ENCODE peak calls at places on chromosome 17, in eight cellular contexts. O, Z, I, G, B, F, R and M are unnamed samples.

GRCh38 chr17:76547183-76547641 is 7.4 kb downstream of the PRCD start:
- DNase-seq in O (no peak), Z (peak; percentile 70), I (peak; percentile 91), G (peak; percentile 50), B (no peak), F (peak; percentile 77), R (no peak), M (peak; percentile 81)

GRCh38 chr17:21460358-21460757 is 84.2 kb downstream of the KCNJ12 start:
- DNase-seq in O (no peak), Z (no peak), I (no peak), G (no peak), B (no peak), F (peak; percentile 27), R (no peak), M (no peak)

GRCh38 chr17:8894673-8895578 is 27.5 kb upstream of the PIK3R6 start:
- DNase-seq in O (peak; percentile 49), Z (peak; percentile 60), I (peak; percentile 65), G (peak; percentile 75), B (no peak), F (peak; percentile 70), R (no peak), M (no peak)

GRCh38 chr17:66135896-66136295 is 56.0 kb downstream of the CEP112 start:
- DNase-seq in O (no peak), Z (no peak), I (no peak), G (no peak), B (no peak), F (no peak), R (no peak), M (no peak)

GRCh38 chr17:58334661-58335060 is 6.1 kb upstream of the TSPOAP1 start:
- DNase-seq in O (no peak), Z (no peak), I (no peak), G (no peak), B (no peak), F (no peak), R (no peak), M (no peak)

GRCh38 chr17:78345172-78345571 is 14.7 kb downstream of the SOCS3 start:
- DNase-seq in O (no peak), Z (no peak), I (no peak), G (no peak), B (no peak), F (no peak), R (no peak), M (no peak)

GRCh38 chr17:45279898-45280297 is 18.0 kb upstream of the SPATA32 start:
- DNase-seq in O (no peak), Z (no peak), I (peak; percentile 44), G (no peak), B (no peak), F (no peak), R (no peak), M (no peak)

GRCh38 chr17:8856869-8857575 is 10.5 kb downstream of the PIK3R6 start:
- DNase-seq in O (no peak), Z (no peak), I (no peak), G (no peak), B (no peak), F (no peak), R (no peak), M (no peak)

GRCh38 chr17:9028632-9029570 is 7.6 kb downstream of the NTN1 start:
- DNase-seq in O (no peak), Z (no peak), I (peak; percentile 52), G (no peak), B (no peak), F (no peak), R (no peak), M (no peak)

GRCh38 chr17:57632294-57632693 is 112.8 kb downstream of the CCDC182 start:
- DNase-seq in O (no peak), Z (no peak), I (no peak), G (no peak), B (no peak), F (no peak), R (no peak), M (no peak)

GRCh38 chr17:82083009-82083408 is 15.0 kb downstream of the FASN start:
- DNase-seq in O (no peak), Z (peak; percentile 18), I (no peak), G (no peak), B (no peak), F (no peak), R (no peak), M (no peak)

GRCh38 chr17:6240601-6241000 is 170.4 kb downstream of the WSCD1 start:
- DNase-seq in O (no peak), Z (no peak), I (no peak), G (no peak), B (no peak), F (no peak), R (no peak), M (no peak)
- H3K27ac ChIP-seq in O (no peak overlapping the region), Z (no peak overlapping the region), I (no peak overlapping the region), G (no peak overlapping the region), B (no peak overlapping the region), F (no peak overlapping the region), R (no peak overlapping the region), M (no peak overlapping the region)

GRCh38 chr17:12020595-12021590 is at the start of gene MAP2K4:
- DNase-seq in O (peak; percentile 95), Z (peak; percentile 89), I (peak; percentile 89), G (peak; percentile 91), B (peak; percentile 68), F (peak; percentile 87), R (peak; percentile 95), M (peak; percentile 96)

GRCh38 chr17:12027658-12028057 is 7.0 kb downstream of the MAP2K4 start:
- DNase-seq in O (no peak), Z (no peak), I (no peak), G (no peak), B (no peak), F (no peak), R (no peak), M (no peak)

GRCh38 chr17:12024332-12024731 is 3.7 kb downstream of the MAP2K4 start:
- DNase-seq in O (no peak), Z (no peak), I (no peak), G (no peak), B (no peak), F (no peak), R (no peak), M (no peak)

GRCh38 chr17:12021604-12022003 is 927 bp downstream of the MAP2K4 start:
- DNase-seq in O (no peak), Z (no peak), I (no peak), G (no peak), B (no peak), F (no peak), R (no peak), M (no peak)

DNA sequence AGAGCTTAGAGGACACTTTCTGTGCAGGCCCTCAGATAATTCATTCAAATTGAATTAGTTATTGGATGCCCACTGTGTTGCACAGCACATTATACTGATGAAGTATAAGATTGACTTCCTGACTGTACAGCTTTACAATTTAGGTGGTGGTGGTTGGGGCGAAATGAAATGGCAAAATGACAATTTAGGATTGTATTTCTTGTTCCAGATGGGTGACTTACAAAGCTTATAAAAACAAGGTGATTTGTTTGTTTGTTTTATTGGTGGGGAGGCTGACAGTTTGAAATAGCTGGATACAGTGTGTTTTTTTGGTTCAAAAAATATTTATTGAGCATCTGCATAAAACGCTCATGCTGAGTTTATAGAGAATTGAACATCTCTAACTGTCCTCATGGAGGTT is 1.6 kb downstream of the MAP2K4 start:
- DNase-seq in O (no peak), Z (no peak), I (no peak), G (no peak), B (no peak), F (no peak), R (no peak), M (no peak)
- H3K4me3 ChIP-seq in O (no peak overlapping the region), Z (no peak overlapping the region), I (no peak overlapping the region), G (no peak overlapping the region), B (peak overlapping the region; percentile 88), F (no peak overlapping the region), R (peak overlapping the region; percentile 80), M (no peak overlapping the region)

DNA sequence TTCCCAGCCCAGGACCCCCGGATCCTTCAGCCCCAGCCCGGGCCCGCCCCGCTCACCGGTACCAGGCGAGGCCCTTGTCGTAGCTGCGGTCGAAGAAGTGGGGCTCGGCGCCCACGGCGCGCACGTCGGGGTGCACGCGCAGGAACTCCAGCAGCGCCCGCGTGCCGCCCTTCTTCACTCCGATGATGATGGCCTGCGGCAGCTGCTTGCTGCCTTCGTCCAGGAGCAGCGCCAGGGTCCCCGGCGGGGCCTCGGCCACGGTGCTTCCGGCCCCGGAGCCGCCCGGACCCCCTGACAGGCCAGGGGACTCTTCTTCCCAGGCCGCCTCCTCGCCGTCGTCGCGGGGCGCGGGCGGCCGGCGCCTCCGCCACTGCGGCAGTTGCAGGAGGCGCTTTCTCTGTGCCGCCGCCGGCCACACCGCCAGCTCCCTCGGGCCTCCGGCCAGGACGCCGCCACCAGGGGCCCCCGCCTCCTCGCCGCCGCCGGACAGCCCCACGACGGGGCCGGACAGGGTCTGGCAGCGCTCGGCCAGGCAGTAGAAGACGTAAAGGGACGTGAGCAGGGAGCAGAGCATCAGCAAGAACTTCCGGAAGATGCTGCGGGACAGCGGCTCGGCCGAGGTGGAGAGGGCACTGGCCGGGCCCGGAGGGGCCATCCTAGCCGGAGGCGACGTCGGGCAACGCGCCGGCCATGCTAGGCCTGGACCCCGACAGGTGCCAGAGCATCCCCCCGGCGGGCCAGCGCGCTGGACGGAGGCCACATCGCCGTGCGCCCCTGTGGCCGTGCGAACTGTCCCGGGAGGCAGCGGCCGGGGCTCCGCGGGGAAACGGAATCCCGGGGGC is 1.0 kb downstream of the HS3ST3A1 start:
- DNase-seq in O (no peak), Z (no peak), I (peak; percentile 15), G (no peak), B (no peak), F (no peak), R (no peak), M (no peak)
- H3K27ac ChIP-seq in O (no peak overlapping the region), Z (no peak overlapping the region), I (no peak overlapping the region), G (no peak overlapping the region), B (peak overlapping the region; percentile 50), F (no peak overlapping the region), R (no peak overlapping the region), M (peak overlapping the region; percentile 40)

GRCh38 chr17:10842658-10843057 is 4.8 kb upstream of the PIRT start:
- DNase-seq in O (no peak), Z (no peak), I (no peak), G (no peak), B (no peak), F (no peak), R (no peak), M (no peak)

GRCh38 chr17:10844667-10845387 is 6.9 kb upstream of the PIRT start:
- DNase-seq in O (peak; percentile 79), Z (peak; percentile 66), I (peak; percentile 78), G (peak; percentile 70), B (no peak), F (peak; percentile 59), R (peak; percentile 79), M (peak; percentile 74)

GRCh38 chr17:10838682-10839081 is 795 bp upstream of the PIRT start:
- DNase-seq in O (no peak), Z (no peak), I (no peak), G (no peak), B (no peak), F (no peak), R (no peak), M (no peak)

GRCh38 chr17:10845388-10845751 is 7.5 kb upstream of the PIRT start:
- DNase-seq in O (no peak), Z (no peak), I (no peak), G (no peak), B (no peak), F (no peak), R (no peak), M (no peak)

DNA sequence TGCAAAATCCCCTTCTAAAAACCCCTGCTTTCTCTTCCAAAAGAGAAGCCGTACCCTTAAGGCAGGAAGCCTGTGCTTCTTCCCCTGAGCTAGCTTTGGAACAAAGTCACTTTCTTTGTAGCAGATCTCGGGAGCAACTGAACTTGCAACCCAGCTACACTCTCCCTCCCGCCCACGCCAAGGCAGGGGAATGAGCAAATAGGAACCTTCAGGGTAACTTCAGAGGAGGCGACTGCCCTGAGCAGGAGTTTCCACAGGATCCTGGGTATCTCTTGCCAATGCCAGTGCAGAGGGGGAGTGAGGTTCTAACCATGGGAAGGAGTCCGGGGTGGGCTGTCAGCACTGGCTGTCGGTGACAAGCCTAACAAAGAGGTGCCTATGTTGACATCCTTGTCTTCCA is 5.9 kb upstream of the PIRT start:
- DNase-seq in O (no peak), Z (no peak), I (no peak), G (no peak), B (no peak), F (no peak), R (no peak), M (peak; percentile 24)
- H3K4me3 ChIP-seq in O (no peak overlapping the region), Z (no peak overlapping the region), I (no peak overlapping the region), G (no peak overlapping the region), B (no peak overlapping the region), F (no peak overlapping the region), R (no peak overlapping the region), M (no peak overlapping the region)